ENCODE peak calls at places on chromosomes 7 and 10, in six cellular contexts. Q is NCI-H2081 treated with DMSO at 0.1 percent for 48 hours; J is activated T-cell treated with anti-CD3 and anti-CD28 coated beads for 1 hour; O is HepG2; G is stimulated activated CD4-positive, alpha-beta T cell treated with anti-CD3 and anti-CD28 coated beads, Interleukin-4, amount 100 ng/mL, for 4 hours; K is activated CD4-positive, CD25-positive, alpha-beta regulatory T cell. H is an unnamed sample.

GRCh38 chr7:138865843-138866242 is 67.8 kb upstream of the ATP6V0A4 start:
- DNase-seq in Q (no peak), J (peak), O (no peak), G (peak), K (no peak), H (no peak)

GRCh38 chr10:5293691-5294550 is 70.8 kb upstream of the UCN3 start:
- DNase-seq in Q (no peak), J (peak), O (peak), G (peak), K (peak), H (peak)

GRCh38 chr10:99461230-99461629 is 30.8 kb upstream of the GOT1 start:
- DNase-seq in Q (no peak), J (no peak), O (no peak), G (no peak), K (no peak), H (no peak)

GRCh38 chr7:128758553-128758952 is 17.0 kb downstream of the OPN1SW start:
- DNase-seq in Q (no peak), J (no peak), O (no peak), G (no peak), K (no peak), H (no peak)

GRCh38 chr7:36393826-36394225 is 4.2 kb downstream of the ANLN start:
- DNase-seq in Q (no peak), J (no peak), O (peak), G (no peak), K (no peak), H (no peak)

GRCh38 chr7:106139253-106140251 is 27.4 kb upstream of the SYPL1 start:
- DNase-seq in Q (no peak), J (no peak), O (no peak), G (no peak), K (no peak), H (no peak)

GRCh38 chr10:88091490-88092061 is 228.2 kb downstream of the PTEN start:
- DNase-seq in Q (no peak), J (peak), O (no peak), G (peak), K (peak), H (peak)

GRCh38 chr10:11715815-11716494 is 26.2 kb upstream of the ECHDC3 start:
- DNase-seq in Q (no peak), J (no peak), O (peak), G (no peak), K (no peak), H (peak)

GRCh38 chr10:116912162-116912561 is 62.9 kb downstream of the ENO4 start:
- DNase-seq in Q (no peak), J (no peak), O (no peak), G (no peak), K (no peak), H (no peak)

GRCh38 chr7:156611393-156612010 is 29.1 kb upstream of the RNF32 start:
- DNase-seq in Q (no peak), J (no peak), O (no peak), G (no peak), K (no peak), H (no peak)

GRCh38 chr10:124590216-124591122 is 128.8 kb downstream of the LHPP start:
- DNase-seq in Q (no peak), J (no peak), O (no peak), G (no peak), K (no peak), H (peak)

GRCh38 chr7:149109969-149110368 is 16.2 kb downstream of the ZNF425 start:
- DNase-seq in Q (no peak), J (no peak), O (no peak), G (no peak), K (no peak), H (no peak)

GRCh38 chr10:43078986-43079273 is 2.1 kb downstream of the RET start:
- DNase-seq in Q (no peak), J (no peak), O (no peak), G (no peak), K (no peak), H (peak)

GRCh38 chr7:52079726-52080125 is 763.1 kb upstream of the COBL start:
- DNase-seq in Q (no peak), J (no peak), O (no peak), G (no peak), K (no peak), H (no peak)

GRCh38 chr7:131943211-131943610 is 386.8 kb upstream of the PODXL start:
- DNase-seq in Q (no peak), J (no peak), O (no peak), G (no peak), K (no peak), H (no peak)

GRCh38 chr10:75606203-75606779 is 174.9 kb downstream of the LRMDA start:
- DNase-seq in Q (no peak), J (no peak), O (peak), G (no peak), K (no peak), H (no peak)

GRCh38 chr10:118259288-118259906 is 82.7 kb downstream of the FAM204A start:
- DNase-seq in Q (no peak), J (no peak), O (peak), G (no peak), K (no peak), H (peak)